ENCODE peak calls at places on chromosomes 7 and 10, in five cellular contexts. One of them, this sample, is unnamed.

GRCh38 chr10:6669269-6669859 is 89.3 kb upstream of the PRKCQ start:
- DNase-seq in kidney epithelial cell: peak
- DNase-seq in ureter: no peak
- DNase-seq in stimulated activated CD4-positive, alpha-beta T cell treated with anti-CD3 and anti-CD28 coated beads, Interleukin-1b, Interleukin-23, amount 100 ng/mL, for 24 hours: no peak
- DNase-seq in hepatocyte: peak
- DNase-seq in this sample: no peak

GRCh38 chr7:34131371-34131770 is 226.0 kb downstream of the BMPER start:
- DNase-seq in stimulated activated CD4-positive, alpha-beta T cell treated with anti-CD3 and anti-CD28 coated beads, Interleukin-1b, Interleukin-23, amount 100 ng/mL, for 24 hours: no peak
- DNase-seq in hepatocyte: no peak
- DNase-seq in ureter: no peak
- DNase-seq in kidney epithelial cell: no peak
- DNase-seq in this sample: no peak

GRCh38 chr10:6065406-6065805 is 3.2 kb upstream of the IL2RA start:
- DNase-seq in stimulated activated CD4-positive, alpha-beta T cell treated with anti-CD3 and anti-CD28 coated beads, Interleukin-1b, Interleukin-23, amount 100 ng/mL, for 24 hours: no peak
- DNase-seq in ureter: no peak
- DNase-seq in hepatocyte: no peak
- DNase-seq in kidney epithelial cell: no peak
- DNase-seq in this sample: no peak

GRCh38 chr10:60611291-60611747 is 167.0 kb upstream of the CDK1 start:
- DNase-seq in kidney epithelial cell: peak
- DNase-seq in ureter: no peak
- DNase-seq in stimulated activated CD4-positive, alpha-beta T cell treated with anti-CD3 and anti-CD28 coated beads, Interleukin-1b, Interleukin-23, amount 100 ng/mL, for 24 hours: peak
- DNase-seq in hepatocyte: peak
- DNase-seq in this sample: no peak

GRCh38 chr10:124168991-124169826 is 75.8 kb upstream of the CHST15 start:
- DNase-seq in ureter: peak
- DNase-seq in hepatocyte: no peak
- DNase-seq in kidney epithelial cell: no peak
- DNase-seq in stimulated activated CD4-positive, alpha-beta T cell treated with anti-CD3 and anti-CD28 coated beads, Interleukin-1b, Interleukin-23, amount 100 ng/mL, for 24 hours: no peak
- DNase-seq in this sample: no peak

GRCh38 chr7:79806161-79806734 is 328.4 kb upstream of the GNAI1 start:
- DNase-seq in hepatocyte: peak
- DNase-seq in ureter: no peak
- DNase-seq in stimulated activated CD4-positive, alpha-beta T cell treated with anti-CD3 and anti-CD28 coated beads, Interleukin-1b, Interleukin-23, amount 100 ng/mL, for 24 hours: no peak
- DNase-seq in kidney epithelial cell: no peak
- DNase-seq in this sample: no peak

GRCh38 chr10:30185916-30186315 is 126.5 kb upstream of the JCAD start:
- DNase-seq in hepatocyte: no peak
- DNase-seq in stimulated activated CD4-positive, alpha-beta T cell treated with anti-CD3 and anti-CD28 coated beads, Interleukin-1b, Interleukin-23, amount 100 ng/mL, for 24 hours: no peak
- DNase-seq in kidney epithelial cell: peak
- DNase-seq in ureter: no peak
- DNase-seq in this sample: no peak

GRCh38 chr7:23471090-23471859 is 984 bp upstream of the IGF2BP3 start:
- DNase-seq in ureter: no peak
- DNase-seq in hepatocyte: peak
- DNase-seq in kidney epithelial cell: no peak
- DNase-seq in stimulated activated CD4-positive, alpha-beta T cell treated with anti-CD3 and anti-CD28 coated beads, Interleukin-1b, Interleukin-23, amount 100 ng/mL, for 24 hours: no peak
- DNase-seq in this sample: peak

GRCh38 chr10:4312046-4312835 is 513.8 kb upstream of the AKR1E2 start:
- DNase-seq in ureter: no peak
- DNase-seq in hepatocyte: no peak
- DNase-seq in kidney epithelial cell: no peak
- DNase-seq in stimulated activated CD4-positive, alpha-beta T cell treated with anti-CD3 and anti-CD28 coated beads, Interleukin-1b, Interleukin-23, amount 100 ng/mL, for 24 hours: no peak
- DNase-seq in this sample: no peak

GRCh38 chr10:93954299-93954698 is 39.4 kb upstream of the PLCE1 start:
- DNase-seq in ureter: no peak
- DNase-seq in kidney epithelial cell: no peak
- DNase-seq in stimulated activated CD4-positive, alpha-beta T cell treated with anti-CD3 and anti-CD28 coated beads, Interleukin-1b, Interleukin-23, amount 100 ng/mL, for 24 hours: no peak
- DNase-seq in hepatocyte: no peak
- DNase-seq in this sample: no peak

GRCh38 chr7:133635541-133635940 is 382.7 kb downstream of the EXOC4 start:
- DNase-seq in stimulated activated CD4-positive, alpha-beta T cell treated with anti-CD3 and anti-CD28 coated beads, Interleukin-1b, Interleukin-23, amount 100 ng/mL, for 24 hours: no peak
- DNase-seq in hepatocyte: no peak
- DNase-seq in kidney epithelial cell: no peak
- DNase-seq in ureter: no peak
- DNase-seq in this sample: no peak

GRCh38 chr10:104589431-104589830 is 51.7 kb upstream of the SORCS3 start:
- DNase-seq in kidney epithelial cell: no peak
- DNase-seq in hepatocyte: no peak
- DNase-seq in stimulated activated CD4-positive, alpha-beta T cell treated with anti-CD3 and anti-CD28 coated beads, Interleukin-1b, Interleukin-23, amount 100 ng/mL, for 24 hours: no peak
- DNase-seq in ureter: no peak
- DNase-seq in this sample: no peak

GRCh38 chr7:30182186-30182585 is 47.4 kb downstream of the MTURN start:
- DNase-seq in hepatocyte: no peak
- DNase-seq in kidney epithelial cell: no peak
- DNase-seq in ureter: no peak
- DNase-seq in stimulated activated CD4-positive, alpha-beta T cell treated with anti-CD3 and anti-CD28 coated beads, Interleukin-1b, Interleukin-23, amount 100 ng/mL, for 24 hours: no peak
- DNase-seq in this sample: no peak

GRCh38 chr10:60827791-60828488 is 49.7 kb downstream of the CDK1 start:
- DNase-seq in stimulated activated CD4-positive, alpha-beta T cell treated with anti-CD3 and anti-CD28 coated beads, Interleukin-1b, Interleukin-23, amount 100 ng/mL, for 24 hours: no peak
- DNase-seq in hepatocyte: no peak
- DNase-seq in ureter: no peak
- DNase-seq in kidney epithelial cell: no peak
- DNase-seq in this sample: no peak